ENCODE peak calls at places on chromosome 2, in five cellular contexts. One of them, this sample, is unnamed.

GRCh38 chr2:159904565-159905281 is 106.7 kb upstream of the CD302 start:
- DNase-seq in effector CD4-positive, alpha-beta T cell: peak; percentile 76
- DNase-seq in foreskin fibroblast: no peak
- DNase-seq in AG10803: no peak
- DNase-seq in activated CD8-positive, alpha-beta memory T cell treated with anti-CD3 and anti-CD28 coated beads for 48 hours: peak; percentile 57
- DNase-seq in this sample: no peak

GRCh38 chr2:201806442-201806841 is at the start of gene CDK15:
- DNase-seq in effector CD4-positive, alpha-beta T cell: no peak
- DNase-seq in foreskin fibroblast: peak; percentile 75
- DNase-seq in AG10803: peak; percentile 39
- DNase-seq in activated CD8-positive, alpha-beta memory T cell treated with anti-CD3 and anti-CD28 coated beads for 48 hours: no peak
- DNase-seq in this sample: peak; percentile 80

GRCh38 chr2:18247282-18248110 is 313.0 kb downstream of the RDH14 start:
- DNase-seq in effector CD4-positive, alpha-beta T cell: no peak
- DNase-seq in foreskin fibroblast: no peak
- DNase-seq in AG10803: no peak
- DNase-seq in activated CD8-positive, alpha-beta memory T cell treated with anti-CD3 and anti-CD28 coated beads for 48 hours: no peak
- DNase-seq in this sample: no peak

GRCh38 chr2:48203668-48204067 is 297.4 kb upstream of the FBXO11 start:
- DNase-seq in effector CD4-positive, alpha-beta T cell: no peak
- DNase-seq in foreskin fibroblast: no peak
- DNase-seq in AG10803: no peak
- DNase-seq in activated CD8-positive, alpha-beta memory T cell treated with anti-CD3 and anti-CD28 coated beads for 48 hours: no peak
- DNase-seq in this sample: no peak

GRCh38 chr2:206693399-206694137 is 24.6 kb downstream of the DYTN start:
- DNase-seq in effector CD4-positive, alpha-beta T cell: peak; percentile 20
- DNase-seq in foreskin fibroblast: peak; percentile 33
- DNase-seq in AG10803: peak; percentile 62
- DNase-seq in activated CD8-positive, alpha-beta memory T cell treated with anti-CD3 and anti-CD28 coated beads for 48 hours: no peak
- DNase-seq in this sample: peak; percentile 83

GRCh38 chr2:150599889-150600288 is 112.4 kb upstream of the RND3 start:
- DNase-seq in effector CD4-positive, alpha-beta T cell: no peak
- DNase-seq in foreskin fibroblast: no peak
- DNase-seq in AG10803: no peak
- DNase-seq in activated CD8-positive, alpha-beta memory T cell treated with anti-CD3 and anti-CD28 coated beads for 48 hours: no peak
- DNase-seq in this sample: no peak

GRCh38 chr2:36376992-36377738 is 21.6 kb downstream of the CRIM1 start:
- DNase-seq in effector CD4-positive, alpha-beta T cell: no peak
- DNase-seq in foreskin fibroblast: no peak
- DNase-seq in AG10803: no peak
- DNase-seq in activated CD8-positive, alpha-beta memory T cell treated with anti-CD3 and anti-CD28 coated beads for 48 hours: no peak
- DNase-seq in this sample: no peak

GRCh38 chr2:69926849-69927515 is 12.1 kb downstream of the MXD1 start:
- DNase-seq in effector CD4-positive, alpha-beta T cell: no peak
- DNase-seq in foreskin fibroblast: peak; percentile 45
- DNase-seq in AG10803: peak; percentile 74
- DNase-seq in activated CD8-positive, alpha-beta memory T cell treated with anti-CD3 and anti-CD28 coated beads for 48 hours: no peak
- DNase-seq in this sample: peak; percentile 85

GRCh38 chr2:126359494-126359893 is 296.5 kb upstream of the GYPC start:
- DNase-seq in effector CD4-positive, alpha-beta T cell: no peak
- DNase-seq in foreskin fibroblast: no peak
- DNase-seq in AG10803: peak; percentile 22
- DNase-seq in activated CD8-positive, alpha-beta memory T cell treated with anti-CD3 and anti-CD28 coated beads for 48 hours: no peak
- DNase-seq in this sample: peak; percentile 21

GRCh38 chr2:54964271-54964670 is 86.0 kb downstream of the RTN4 start:
- DNase-seq in effector CD4-positive, alpha-beta T cell: no peak
- DNase-seq in foreskin fibroblast: no peak
- DNase-seq in AG10803: peak; percentile 39
- DNase-seq in activated CD8-positive, alpha-beta memory T cell treated with anti-CD3 and anti-CD28 coated beads for 48 hours: no peak
- DNase-seq in this sample: peak; percentile 25

GRCh38 chr2:55418512-55419235 is 982 bp downstream of the CCDC88A start:
- DNase-seq in effector CD4-positive, alpha-beta T cell: no peak
- DNase-seq in foreskin fibroblast: no peak
- DNase-seq in AG10803: no peak
- DNase-seq in activated CD8-positive, alpha-beta memory T cell treated with anti-CD3 and anti-CD28 coated beads for 48 hours: no peak
- DNase-seq in this sample: peak; percentile 11

GRCh38 chr2:67945976-67946375 is 116.8 kb downstream of the C1D start:
- DNase-seq in effector CD4-positive, alpha-beta T cell: no peak
- DNase-seq in foreskin fibroblast: no peak
- DNase-seq in AG10803: peak; percentile 3
- DNase-seq in activated CD8-positive, alpha-beta memory T cell treated with anti-CD3 and anti-CD28 coated beads for 48 hours: no peak
- DNase-seq in this sample: peak; percentile 29

GRCh38 chr2:157439792-157440186 is 4.1 kb downstream of the CYTIP start:
- DNase-seq in effector CD4-positive, alpha-beta T cell: no peak
- DNase-seq in foreskin fibroblast: no peak
- DNase-seq in AG10803: no peak
- DNase-seq in activated CD8-positive, alpha-beta memory T cell treated with anti-CD3 and anti-CD28 coated beads for 48 hours: no peak
- DNase-seq in this sample: no peak

GRCh38 chr2:238456449-238456848 is 29.7 kb downstream of the ASB1 start:
- DNase-seq in effector CD4-positive, alpha-beta T cell: no peak
- DNase-seq in foreskin fibroblast: no peak
- DNase-seq in AG10803: no peak
- DNase-seq in activated CD8-positive, alpha-beta memory T cell treated with anti-CD3 and anti-CD28 coated beads for 48 hours: no peak
- DNase-seq in this sample: no peak

GRCh38 chr2:181307203-181307991 is 149.8 kb upstream of the ITGA4 start:
- DNase-seq in effector CD4-positive, alpha-beta T cell: no peak
- DNase-seq in foreskin fibroblast: no peak
- DNase-seq in AG10803: no peak
- DNase-seq in activated CD8-positive, alpha-beta memory T cell treated with anti-CD3 and anti-CD28 coated beads for 48 hours: no peak
- DNase-seq in this sample: no peak